ENCODE peak calls at places on chromosomes 11 and 22, in seven cellular contexts. G, P, X, M, R, Q and L are unnamed samples.

GRCh38 chr11:19953909-19954308 is 206.4 kb downstream of the DBX1 start:
- DNase-seq in G (peak; percentile 71), Q (no peak), R (peak; percentile 19), M (no peak), X (no peak), P (peak; percentile 83), L (peak; percentile 81)

GRCh38 chr11:128271401-128271800 is 316.0 kb downstream of the ETS1 start:
- DNase-seq in G (no peak), M (no peak), R (no peak), Q (no peak), P (no peak), X (no peak), L (no peak)

GRCh38 chr11:9095421-9095820 is 4.0 kb upstream of the SCUBE2 start:
- DNase-seq in R (peak; percentile 50), P (no peak), G (no peak), Q (peak; percentile 15), X (no peak), M (no peak), L (no peak)

GRCh38 chr11:74701351-74701750 is 29.9 kb downstream of the CHRDL2 start:
- DNase-seq in P (no peak), X (no peak), Q (peak; percentile 55), G (no peak), M (no peak), R (no peak), L (no peak)

GRCh38 chr22:17952273-17952801 is 72.0 kb downstream of the MICAL3 start:
- DNase-seq in G (peak; percentile 67), Q (no peak), R (no peak), P (no peak), X (no peak), M (no peak), L (no peak)

GRCh38 chr22:17862646-17863181 is 88.4 kb upstream of the BID start:
- DNase-seq in Q (no peak), R (no peak), G (no peak), M (no peak), X (no peak), P (no peak), L (no peak)

GRCh38 chr22:17201285-17201945 is 17.8 kb downstream of the ADA2 start:
- DNase-seq in Q (no peak), X (no peak), P (no peak), R (no peak), M (no peak), G (peak; percentile 52), L (peak; percentile 46)

GRCh38 chr22:33227791-33228190 is 169.6 kb upstream of the SYN3 start:
- DNase-seq in G (no peak), P (no peak), Q (no peak), M (no peak), R (no peak), X (no peak), L (no peak)

GRCh38 chr11:79492008-79492407 is 51.2 kb upstream of the TENM4 start:
- DNase-seq in M (no peak), R (no peak), P (no peak), G (no peak), Q (no peak), X (no peak), L (no peak)

GRCh38 chr11:65891180-65892136 is 985 bp downstream of the CCDC85B start:
- DNase-seq in G (no peak), P (no peak), R (peak; percentile 78), Q (peak; percentile 67), M (no peak), X (peak; percentile 43), L (no peak)

GRCh38 chr22:32764330-32765116 is 37.0 kb upstream of the TIMP3 start:
- DNase-seq in Q (no peak), G (no peak), R (no peak), X (no peak), P (peak; percentile 44), M (peak; percentile 37), L (no peak)

GRCh38 chr11:10304495-10305261 is at the start of gene ADM:
- DNase-seq in M (peak; percentile 70), G (peak; percentile 86), R (peak; percentile 95), Q (peak; percentile 58), X (peak; percentile 34), P (peak; percentile 83), L (peak; percentile 76)

GRCh38 chr11:71342116-71342515 is 89.7 kb upstream of the SHANK2 start:
- DNase-seq in X (no peak), P (peak; percentile 18), M (no peak), Q (no peak), R (no peak), G (no peak), L (no peak)

GRCh38 chr11:117908261-117908895 is 20.8 kb downstream of the TMPRSS13 start:
- DNase-seq in P (no peak), R (no peak), Q (no peak), X (no peak), M (no peak), G (no peak), L (no peak)

GRCh38 chr11:44969853-44970252 is 19.2 kb upstream of the TP53I11 start:
- DNase-seq in G (no peak), X (no peak), P (no peak), R (no peak), M (no peak), Q (no peak), L (no peak)

GRCh38 chr11:5307256-5308019 is 5.7 kb upstream of the OR51B4 start:
- DNase-seq in R (no peak), P (no peak), X (no peak), Q (no peak), M (no peak), G (no peak), L (no peak)

GRCh38 chr11:123704341-123704740 is 37.1 kb downstream of the ZNF202 start:
- DNase-seq in G (no peak), Q (no peak), M (no peak), R (no peak), P (no peak), X (no peak), L (no peak)

GRCh38 chr11:2993000-2993330 is 836 bp upstream of the NAP1L4 start:
- DNase-seq in R (no peak), Q (no peak), G (no peak), P (no peak), M (no peak), X (no peak), L (no peak)

GRCh38 chr11:131025421-131026126 is 109.3 kb upstream of the SNX19 start:
- DNase-seq in Q (peak; percentile 43), R (no peak), M (no peak), X (no peak), G (no peak), P (no peak), L (no peak)

GRCh38 chr11:47977651-47978050 is 2.7 kb upstream of the PTPRJ start:
- DNase-seq in X (no peak), P (no peak), M (no peak), G (no peak), R (no peak), Q (no peak), L (no peak)

GRCh38 chr11:46383974-46384701 is 2.7 kb downstream of the MDK start:
- DNase-seq in Q (no peak), P (peak; percentile 55), M (no peak), G (no peak), X (no peak), R (no peak), L (no peak)

GRCh38 chr11:31810779-31811647 is at the start of gene PAX6:
- DNase-seq in Q (peak; percentile 68), P (no peak), X (peak; percentile 37), R (peak; percentile 57), G (peak; percentile 87), M (peak; percentile 70), L (peak; percentile 76)

GRCh38 chr11:125376117-125376516 is 119.9 kb downstream of the FEZ1 start:
- DNase-seq in G (peak; percentile 75), Q (peak; percentile 20), P (no peak), R (no peak), X (no peak), M (no peak), L (no peak)

GRCh38 chr11:60970369-60970774 is 1.1 kb upstream of the CD6 start:
- DNase-seq in X (peak; percentile 85), R (peak; percentile 73), G (peak; percentile 85), P (peak; percentile 26), M (peak; percentile 40), Q (peak; percentile 77), L (no peak)

GRCh38 chr11:111378773-111379499 is at the start of gene POU2AF1:
- DNase-seq in M (no peak), Q (peak; percentile 95), P (no peak), G (no peak), R (no peak), X (peak; percentile 68), L (no peak)

GRCh38 chr11:70826541-70826943 is 425.8 kb downstream of the SHANK2 start:
- DNase-seq in X (no peak), P (no peak), Q (no peak), M (peak; percentile 43), G (peak; percentile 58), R (peak; percentile 13), L (peak; percentile 51)

GRCh38 chr11:27390959-27391326 is 27.9 kb upstream of the CCDC34 start:
- DNase-seq in M (no peak), X (no peak), R (no peak), Q (no peak), P (peak; percentile 14), G (no peak), L (no peak)

GRCh38 chr11:72451836-72452376 is 17.6 kb upstream of the CLPB start:
- DNase-seq in X (no peak), R (no peak), P (no peak), G (no peak), M (no peak), Q (peak; percentile 13), L (no peak)

GRCh38 chr11:63623513-63624140 is 9.4 kb upstream of the PLAAT3 start:
- DNase-seq in Q (no peak), M (no peak), X (no peak), P (no peak), G (no peak), R (no peak), L (no peak)

GRCh38 chr22:19329454-19329853 is 37.9 kb upstream of the CLTCL1 start:
- DNase-seq in X (no peak), M (no peak), P (no peak), G (no peak), R (no peak), Q (no peak), L (no peak)

GRCh38 chr11:3208272-3208671 is 10.3 kb downstream of the MRGPRG start:
- DNase-seq in X (no peak), G (no peak), R (no peak), M (no peak), P (no peak), Q (no peak), L (no peak)

GRCh38 chr11:133064152-133064877 is 468.0 kb downstream of the OPCML start:
- DNase-seq in P (peak; percentile 6), R (peak; percentile 92), X (no peak), G (peak; percentile 87), Q (no peak), M (peak; percentile 83), L (peak; percentile 56)

GRCh38 chr11:86365566-86365965 is 9.1 kb upstream of the CCDC81 start:
- DNase-seq in Q (no peak), G (no peak), M (no peak), R (no peak), P (no peak), X (no peak), L (no peak)

GRCh38 chr11:45278721-45279120 is 7.4 kb downstream of the SYT13 start:
- DNase-seq in Q (no peak), G (peak; percentile 54), M (no peak), P (no peak), R (no peak), X (no peak), L (no peak)

GRCh38 chr11:119783466-119784400 is 54.7 kb upstream of the NECTIN1 start:
- DNase-seq in M (no peak), X (no peak), P (no peak), Q (peak; percentile 31), G (no peak), R (no peak), L (no peak)

GRCh38 chr11:125069796-125070195 is 6.7 kb downstream of the SLC37A2 start:
- DNase-seq in Q (no peak), R (no peak), G (no peak), P (peak; percentile 35), M (no peak), X (no peak), L (no peak)

GRCh38 chr11:107202189-107202588 is 183.9 kb upstream of the GUCY1A2 start:
- DNase-seq in R (no peak), Q (no peak), M (no peak), G (no peak), P (no peak), X (no peak), L (no peak)

GRCh38 chr22:23168381-23169031 is 11.8 kb upstream of the BCR start:
- DNase-seq in Q (no peak), M (no peak), G (no peak), P (no peak), X (no peak), R (no peak), L (no peak)